ENCODE peak calls at places on chromosomes 11 and 22, in nine cellular contexts. One of them, this sample, is unnamed.

GRCh38 chr22:23305922-23306374 is 125.6 kb downstream of the BCR start:
- DNase-seq in esophagus squamous epithelium: no peak
- DNase-seq in adrenal gland: peak
- DNase-seq in testis: peak
- DNase-seq in heart left ventricle: peak
- DNase-seq in prostate gland: peak
- DNase-seq in uterus: peak
- DNase-seq in Peyer's patch: peak
- DNase-seq in A549: no peak
- DNase-seq in this sample: peak

GRCh38 chr11:64850979-64851567 is 6.6 kb upstream of the CDC42BPG start:
- DNase-seq in esophagus squamous epithelium: no peak
- DNase-seq in adrenal gland: no peak
- DNase-seq in testis: no peak
- DNase-seq in heart left ventricle: no peak
- DNase-seq in prostate gland: no peak
- DNase-seq in uterus: no peak
- DNase-seq in Peyer's patch: peak
- DNase-seq in A549: no peak
- DNase-seq in this sample: peak

GRCh38 chr22:49535126-49535525 is 292.5 kb downstream of the BRD1 start:
- DNase-seq in esophagus squamous epithelium: no peak
- DNase-seq in adrenal gland: no peak
- DNase-seq in testis: no peak
- DNase-seq in heart left ventricle: no peak
- DNase-seq in prostate gland: no peak
- DNase-seq in uterus: no peak
- DNase-seq in Peyer's patch: no peak
- DNase-seq in A549: no peak
- DNase-seq in this sample: no peak

GRCh38 chr22:26486394-26486793 is 2.7 kb downstream of the SRRD start:
- DNase-seq in esophagus squamous epithelium: no peak
- DNase-seq in adrenal gland: no peak
- DNase-seq in testis: no peak
- DNase-seq in heart left ventricle: no peak
- DNase-seq in prostate gland: no peak
- DNase-seq in uterus: no peak
- DNase-seq in Peyer's patch: no peak
- DNase-seq in A549: no peak
- DNase-seq in this sample: no peak

GRCh38 chr11:71172680-71173079 is 79.7 kb downstream of the SHANK2 start:
- DNase-seq in esophagus squamous epithelium: no peak
- DNase-seq in adrenal gland: no peak
- DNase-seq in testis: no peak
- DNase-seq in heart left ventricle: no peak
- DNase-seq in prostate gland: no peak
- DNase-seq in uterus: no peak
- DNase-seq in Peyer's patch: no peak
- DNase-seq in A549: no peak
- DNase-seq in this sample: no peak

GRCh38 chr22:46269564-46269963 is 1.8 kb downstream of the TTC38 start:
- DNase-seq in esophagus squamous epithelium: no peak
- DNase-seq in adrenal gland: no peak
- DNase-seq in testis: no peak
- DNase-seq in heart left ventricle: no peak
- DNase-seq in prostate gland: no peak
- DNase-seq in uterus: no peak
- DNase-seq in Peyer's patch: no peak
- DNase-seq in A549: no peak
- DNase-seq in this sample: no peak

GRCh38 chr11:65431452-65432132 is 9.0 kb downstream of the NEAT1 start:
- DNase-seq in esophagus squamous epithelium: no peak
- DNase-seq in adrenal gland: no peak
- DNase-seq in testis: peak
- DNase-seq in heart left ventricle: peak
- DNase-seq in prostate gland: no peak
- DNase-seq in uterus: peak
- DNase-seq in Peyer's patch: peak
- DNase-seq in A549: no peak
- DNase-seq in this sample: peak

GRCh38 chr11:79482800-79483199 is 42.0 kb upstream of the TENM4 start:
- DNase-seq in esophagus squamous epithelium: no peak
- DNase-seq in adrenal gland: no peak
- DNase-seq in testis: no peak
- DNase-seq in heart left ventricle: no peak
- DNase-seq in prostate gland: no peak
- DNase-seq in uterus: no peak
- DNase-seq in Peyer's patch: no peak
- DNase-seq in A549: no peak
- DNase-seq in this sample: no peak

GRCh38 chr11:965206-965775 is 39.6 kb downstream of the AP2A2 start:
- DNase-seq in esophagus squamous epithelium: no peak
- DNase-seq in adrenal gland: no peak
- DNase-seq in testis: no peak
- DNase-seq in heart left ventricle: no peak
- DNase-seq in prostate gland: no peak
- DNase-seq in uterus: no peak
- DNase-seq in Peyer's patch: no peak
- DNase-seq in A549: no peak
- DNase-seq in this sample: no peak

GRCh38 chr11:45664376-45665205 is 831 bp downstream of the CHST1 start:
- DNase-seq in esophagus squamous epithelium: no peak
- DNase-seq in adrenal gland: no peak
- DNase-seq in testis: no peak
- DNase-seq in heart left ventricle: no peak
- DNase-seq in prostate gland: no peak
- DNase-seq in uterus: no peak
- DNase-seq in Peyer's patch: no peak
- DNase-seq in A549: no peak
- DNase-seq in this sample: no peak
- H3K4me3 ChIP-seq in esophagus squamous epithelium: peak
- H3K4me3 ChIP-seq in adrenal gland: peak
- H3K4me3 ChIP-seq in testis: peak
- H3K4me3 ChIP-seq in heart left ventricle: peak
- H3K4me3 ChIP-seq in prostate gland: peak
- H3K4me3 ChIP-seq in uterus: peak
- H3K4me3 ChIP-seq in Peyer's patch: peak
- H3K4me3 ChIP-seq in A549: peak
- H3K4me3 ChIP-seq in this sample: peak

GRCh38 chr11:61042537-61042936 is 59.8 kb upstream of the CD5 start:
- DNase-seq in esophagus squamous epithelium: no peak
- DNase-seq in adrenal gland: no peak
- DNase-seq in testis: no peak
- DNase-seq in heart left ventricle: no peak
- DNase-seq in prostate gland: no peak
- DNase-seq in uterus: no peak
- DNase-seq in Peyer's patch: no peak
- DNase-seq in A549: no peak
- DNase-seq in this sample: no peak

GRCh38 chr11:61045271-61045670 is 57.0 kb upstream of the CD5 start:
- DNase-seq in esophagus squamous epithelium: no peak
- DNase-seq in adrenal gland: no peak
- DNase-seq in testis: no peak
- DNase-seq in heart left ventricle: no peak
- DNase-seq in prostate gland: no peak
- DNase-seq in uterus: no peak
- DNase-seq in Peyer's patch: no peak
- DNase-seq in A549: no peak
- DNase-seq in this sample: no peak

GRCh38 chr11:61042961-61043540 is 59.2 kb upstream of the CD5 start:
- DNase-seq in esophagus squamous epithelium: no peak
- DNase-seq in adrenal gland: no peak
- DNase-seq in testis: no peak
- DNase-seq in heart left ventricle: no peak
- DNase-seq in prostate gland: no peak
- DNase-seq in uterus: no peak
- DNase-seq in Peyer's patch: no peak
- DNase-seq in A549: no peak
- DNase-seq in this sample: no peak

GRCh38 chr11:61037694-61038093 is 64.6 kb upstream of the CD5 start:
- DNase-seq in esophagus squamous epithelium: no peak
- DNase-seq in adrenal gland: no peak
- DNase-seq in testis: peak
- DNase-seq in heart left ventricle: no peak
- DNase-seq in prostate gland: no peak
- DNase-seq in uterus: no peak
- DNase-seq in Peyer's patch: no peak
- DNase-seq in A549: no peak
- DNase-seq in this sample: no peak

DNA sequence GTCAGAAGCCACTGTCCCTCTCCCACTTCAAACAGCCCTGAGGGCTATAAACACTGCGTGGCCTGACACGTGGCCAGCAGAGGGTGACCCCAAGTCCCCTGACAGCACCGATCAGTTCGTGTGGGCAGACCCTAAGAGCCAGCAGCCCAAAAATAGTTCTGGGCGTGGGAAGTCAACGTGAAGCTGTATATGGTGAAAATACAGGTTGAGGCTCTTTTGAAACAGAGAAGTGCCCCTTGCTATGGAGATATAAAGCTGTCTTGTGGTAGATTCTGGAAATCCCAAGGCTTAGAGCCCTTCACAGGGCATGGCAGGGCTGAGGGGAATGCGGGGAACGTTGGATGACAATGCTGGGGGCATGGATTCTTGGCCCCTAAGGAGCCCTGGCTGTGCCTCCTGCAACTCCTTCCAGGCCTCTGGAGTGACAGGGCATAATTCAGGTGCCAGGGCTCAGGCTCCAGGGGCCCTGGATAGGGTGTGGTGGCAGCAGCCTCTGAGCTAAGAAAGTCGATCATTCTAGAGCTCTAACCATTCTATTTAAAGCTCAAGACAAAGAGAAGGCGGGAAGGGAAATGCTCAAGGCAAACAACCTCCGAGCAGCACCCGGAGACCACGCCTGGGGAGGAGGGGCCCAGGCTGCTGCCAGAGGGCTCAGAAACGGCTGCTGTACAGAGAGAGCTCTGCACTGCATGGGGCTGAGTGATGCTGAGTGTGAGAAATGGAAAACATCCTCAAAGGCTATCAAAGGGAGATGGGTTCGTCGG is 60.4 kb upstream of the CD5 start:
- DNase-seq in esophagus squamous epithelium: no peak
- DNase-seq in adrenal gland: no peak
- DNase-seq in testis: peak
- DNase-seq in heart left ventricle: peak
- DNase-seq in prostate gland: no peak
- DNase-seq in uterus: no peak
- DNase-seq in Peyer's patch: peak
- DNase-seq in A549: no peak
- DNase-seq in this sample: peak
- TF ChIP-seq POLR2A in esophagus squamous epithelium: peak
- TF ChIP-seq POLR2A in adrenal gland: no peak
- TF ChIP-seq POLR2A in testis: no peak
- TF ChIP-seq POLR2A in heart left ventricle: no peak
- TF ChIP-seq POLR2A in prostate gland: no peak
- TF ChIP-seq POLR2A in uterus: no peak
- TF ChIP-seq POLR2A in Peyer's patch: peak
- TF ChIP-seq POLR2A in A549: no peak
- TF ChIP-seq POLR2A in this sample: no peak

GRCh38 chr11:44570411-44571155 is 5.1 kb downstream of the CD82 start:
- DNase-seq in esophagus squamous epithelium: no peak
- DNase-seq in adrenal gland: no peak
- DNase-seq in testis: no peak
- DNase-seq in heart left ventricle: no peak
- DNase-seq in prostate gland: no peak
- DNase-seq in uterus: no peak
- DNase-seq in Peyer's patch: no peak
- DNase-seq in A549: no peak
- DNase-seq in this sample: no peak

GRCh38 chr11:44567876-44568256 is 2.4 kb downstream of the CD82 start:
- DNase-seq in esophagus squamous epithelium: no peak
- DNase-seq in adrenal gland: no peak
- DNase-seq in testis: no peak
- DNase-seq in heart left ventricle: no peak
- DNase-seq in prostate gland: no peak
- DNase-seq in uterus: no peak
- DNase-seq in Peyer's patch: no peak
- DNase-seq in A549: no peak
- DNase-seq in this sample: no peak

GRCh38 chr11:44568358-44568705 is 2.9 kb downstream of the CD82 start:
- DNase-seq in esophagus squamous epithelium: no peak
- DNase-seq in adrenal gland: no peak
- DNase-seq in testis: no peak
- DNase-seq in heart left ventricle: no peak
- DNase-seq in prostate gland: no peak
- DNase-seq in uterus: no peak
- DNase-seq in Peyer's patch: no peak
- DNase-seq in A549: no peak
- DNase-seq in this sample: no peak

GRCh38 chr11:44566952-44567875 is 1.8 kb downstream of the CD82 start:
- DNase-seq in esophagus squamous epithelium: no peak
- DNase-seq in adrenal gland: no peak
- DNase-seq in testis: no peak
- DNase-seq in heart left ventricle: no peak
- DNase-seq in prostate gland: no peak
- DNase-seq in uterus: no peak
- DNase-seq in Peyer's patch: peak
- DNase-seq in A549: no peak
- DNase-seq in this sample: no peak

DNA sequence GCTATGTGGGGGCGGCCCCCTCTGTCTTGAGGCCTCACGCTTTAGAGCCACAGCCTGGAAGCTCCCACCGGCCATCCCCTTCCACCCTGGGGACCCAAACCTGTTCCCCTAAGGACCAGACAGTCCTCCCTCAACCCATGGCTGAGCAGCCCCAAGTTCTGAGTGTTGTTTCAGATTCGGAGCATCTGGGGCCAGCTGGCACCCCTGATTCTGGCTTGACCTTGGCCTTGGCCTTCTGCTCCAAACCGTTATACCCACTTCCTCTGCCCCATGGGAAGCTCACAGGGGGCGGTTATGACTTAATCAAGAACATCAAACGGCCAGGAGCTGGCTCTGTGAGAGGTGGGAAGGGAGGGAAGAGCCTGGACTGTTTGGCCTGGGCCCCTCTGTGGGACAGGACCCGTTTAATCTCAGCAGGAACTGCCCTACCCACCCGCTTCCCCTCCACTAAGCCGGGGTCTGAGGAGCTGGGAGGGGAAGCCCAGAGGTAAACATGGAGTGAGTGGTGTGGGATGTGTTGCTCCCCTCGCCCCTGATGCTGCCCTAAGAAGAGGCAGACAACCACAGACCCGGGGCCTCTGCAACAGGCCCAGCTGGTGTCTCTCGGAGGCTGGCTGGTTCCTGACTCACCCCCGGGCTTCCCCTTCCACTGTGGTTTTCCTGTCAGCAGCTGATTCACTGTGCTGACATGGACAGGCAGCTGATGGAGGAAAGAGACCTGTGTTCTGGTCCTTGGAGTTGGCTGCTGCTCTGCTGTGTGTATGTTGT is 3.4 kb downstream of the CD82 start:
- DNase-seq in esophagus squamous epithelium: peak
- DNase-seq in adrenal gland: peak
- DNase-seq in testis: peak
- DNase-seq in heart left ventricle: peak
- DNase-seq in prostate gland: peak
- DNase-seq in uterus: peak
- DNase-seq in Peyer's patch: peak
- DNase-seq in A549: peak
- DNase-seq in this sample: peak
- H3K4me3 ChIP-seq in esophagus squamous epithelium: peak
- H3K4me3 ChIP-seq in adrenal gland: no peak
- H3K4me3 ChIP-seq in testis: no peak
- H3K4me3 ChIP-seq in heart left ventricle: no peak
- H3K4me3 ChIP-seq in prostate gland: no peak
- H3K4me3 ChIP-seq in uterus: no peak
- H3K4me3 ChIP-seq in Peyer's patch: no peak
- H3K4me3 ChIP-seq in A549: no peak
- H3K4me3 ChIP-seq in this sample: no peak

GRCh38 chr22:41621099-41621910 is at the start of gene XRCC6:
- DNase-seq in esophagus squamous epithelium: peak
- DNase-seq in adrenal gland: peak
- DNase-seq in testis: peak
- DNase-seq in heart left ventricle: peak
- DNase-seq in prostate gland: peak
- DNase-seq in uterus: peak
- DNase-seq in Peyer's patch: peak
- DNase-seq in A549: peak
- DNase-seq in this sample: peak
- TF ChIP-seq POLR2A in esophagus squamous epithelium: peak
- TF ChIP-seq POLR2A in adrenal gland: peak
- TF ChIP-seq POLR2A in testis: peak
- TF ChIP-seq POLR2A in heart left ventricle: peak
- TF ChIP-seq POLR2A in prostate gland: peak
- TF ChIP-seq POLR2A in uterus: peak
- TF ChIP-seq POLR2A in Peyer's patch: peak
- TF ChIP-seq POLR2A in A549: peak
- TF ChIP-seq POLR2A in this sample: peak